ENCODE peak calls at places on chromosome 6, in six cellular contexts. M is GM12865, H is tibial nerve, F is neural crest cell, T is uterus, U is fibroblast of lung. Y is an unnamed sample.

GRCh38 chr6:150813993-150814359 is 51.5 kb upstream of the MTHFD1L start:
- DNase-seq in H (no peak), M (peak; percentile 84), F (no peak), U (peak; percentile 68), T (no peak), Y (no peak)

GRCh38 chr6:125780540-125781306 is 10.0 kb upstream of the NCOA7 start:
- DNase-seq in T (peak; percentile 51), H (peak; percentile 57), F (peak; percentile 29), M (peak; percentile 80), U (peak; percentile 71), Y (peak; percentile 39)

GRCh38 chr6:158431036-158431435 is 118.8 kb downstream of the TULP4 start:
- DNase-seq in T (no peak), H (no peak), U (no peak), F (no peak), M (no peak), Y (no peak)

GRCh38 chr6:87660226-87660886 is 41.7 kb downstream of the AKIRIN2 start:
- DNase-seq in M (no peak), U (peak; percentile 76), H (no peak), T (no peak), F (no peak), Y (no peak)

GRCh38 chr6:12538881-12539357 is 177.6 kb upstream of the PHACTR1 start:
- DNase-seq in H (peak; percentile 46), F (no peak), U (peak; percentile 69), M (no peak), T (peak; percentile 39), Y (no peak)

GRCh38 chr6:129946439-129947140 is 71.8 kb upstream of the L3MBTL3 start:
- DNase-seq in T (no peak), F (no peak), M (no peak), U (no peak), H (no peak), Y (no peak)

GRCh38 chr6:11366183-11366933 is 133.9 kb upstream of the NEDD9 start:
- DNase-seq in H (no peak), F (no peak), U (no peak), T (no peak), M (peak; percentile 89), Y (no peak)

GRCh38 chr6:41497994-41498393 is 48.2 kb upstream of the FOXP4 start:
- DNase-seq in H (no peak), U (peak; percentile 82), F (no peak), T (peak; percentile 47), M (no peak), Y (no peak)

GRCh38 chr6:128064540-128064895 is 163.7 kb upstream of the THEMIS start:
- DNase-seq in M (no peak), H (no peak), U (no peak), T (no peak), F (no peak), Y (no peak)

GRCh38 chr6:161417712-161418457 is 144.0 kb upstream of the AGPAT4 start:
- DNase-seq in F (no peak), H (peak; percentile 38), T (no peak), U (peak; percentile 98), M (no peak), Y (peak; percentile 30)

GRCh38 chr6:84027340-84028183 is 6.0 kb upstream of the MRAP2 start:
- DNase-seq in H (no peak), T (no peak), U (peak; percentile 77), M (no peak), F (no peak), Y (no peak)

GRCh38 chr6:51559059-51559458 is 528.4 kb downstream of the PKHD1 start:
- DNase-seq in U (no peak), H (no peak), T (no peak), F (no peak), M (peak; percentile 20), Y (no peak)

GRCh38 chr6:53464942-53465460 is 79.9 kb downstream of the GCLC start:
- DNase-seq in F (no peak), H (peak; percentile 70), U (no peak), T (peak; percentile 92), M (no peak), Y (no peak)

GRCh38 chr6:52499026-52499425 is 77.8 kb downstream of the TRAM2 start:
- DNase-seq in H (no peak), U (peak; percentile 80), F (no peak), M (no peak), T (no peak), Y (no peak)

GRCh38 chr6:42279966-42280629 is 62.4 kb upstream of the MRPS10 start:
- DNase-seq in U (peak; percentile 33), H (no peak), F (no peak), M (no peak), T (peak; percentile 38), Y (no peak)

GRCh38 chr6:39065561-39065960 is 17.0 kb downstream of the GLP1R start:
- DNase-seq in H (no peak), F (no peak), U (no peak), M (no peak), T (no peak), Y (no peak)

GRCh38 chr6:25175216-25175615 is 104.0 kb upstream of the CARMIL1 start:
- DNase-seq in U (peak; percentile 82), T (no peak), M (no peak), H (no peak), F (no peak), Y (no peak)

GRCh38 chr6:38052035-38052434 is 232.5 kb downstream of the ZFAND3 start:
- DNase-seq in M (no peak), U (no peak), F (no peak), H (no peak), T (no peak), Y (no peak)

GRCh38 chr6:2035046-2035445 is 210.4 kb downstream of the GMDS start:
- DNase-seq in M (no peak), H (no peak), T (no peak), F (no peak), U (no peak), Y (no peak)

GRCh38 chr6:33248643-33248931 is 23.1 kb downstream of the VPS52 start:
- DNase-seq in H (no peak), F (no peak), U (peak; percentile 48), M (no peak), T (no peak), Y (no peak)
- TF ChIP-seq CTCF in H (no peak), F (peak; percentile 42), U (no peak), M (no peak), T (no peak), Y (peak; percentile 68)

GRCh38 chr6:111530218-111530617 is 47.2 kb upstream of the REV3L start:
- DNase-seq in F (no peak), H (no peak), U (no peak), M (no peak), T (no peak), Y (no peak)

GRCh38 chr6:111530777-111531176 is 47.8 kb upstream of the REV3L start:
- DNase-seq in M (no peak), H (no peak), U (no peak), T (no peak), F (no peak), Y (peak; percentile 41)

GRCh38 chr6:111536888-111537287 is 53.9 kb upstream of the REV3L start:
- DNase-seq in F (no peak), H (peak; percentile 45), T (no peak), U (no peak), M (peak; percentile 37), Y (no peak)

GRCh38 chr6:111534366-111534765 is 51.3 kb upstream of the REV3L start:
- DNase-seq in M (no peak), T (peak; percentile 73), U (peak; percentile 56), F (no peak), H (peak; percentile 53), Y (no peak)

DNA sequence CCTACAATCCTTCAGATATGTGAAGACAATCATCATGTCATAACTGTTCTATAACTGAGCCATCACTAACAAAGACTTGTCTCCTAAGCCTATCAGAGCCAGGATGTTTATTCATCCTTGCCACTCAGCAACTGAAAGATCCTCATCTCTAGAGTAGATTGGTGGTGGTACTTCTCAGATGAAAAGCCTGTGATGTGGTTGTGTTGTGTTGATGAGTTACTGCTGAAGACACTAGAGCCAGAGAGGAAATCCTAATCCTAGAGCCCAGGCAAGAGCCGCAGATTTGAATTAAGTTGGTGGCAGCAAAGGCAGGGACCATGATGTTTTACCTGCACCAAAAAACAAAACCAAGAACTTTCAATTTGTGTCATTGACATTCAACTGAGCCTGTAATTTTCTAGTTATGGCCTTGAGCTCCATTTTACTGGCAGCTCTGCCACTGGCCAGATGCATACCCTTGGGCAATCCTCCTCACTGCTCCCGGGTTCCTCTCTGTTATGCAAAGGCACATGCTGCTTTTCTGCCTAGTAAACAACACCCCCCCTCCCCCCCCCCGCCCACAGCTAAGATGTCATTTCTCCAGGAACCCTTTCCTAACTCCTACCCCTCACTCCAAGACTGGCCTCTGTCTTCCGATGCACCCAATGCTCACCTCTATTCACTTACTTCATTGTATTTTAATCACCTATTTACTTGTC is 50.2 kb upstream of the REV3L start:
- DNase-seq in H (no peak), U (no peak), T (no peak), M (no peak), F (no peak), Y (no peak)
- TF ChIP-seq CTCF in H (no peak), U (no peak), T (no peak), M (no peak), F (no peak), Y (no peak)

GRCh38 chr6:169577236-169577635 is 124.6 kb downstream of the WDR27 start:
- DNase-seq in H (no peak), M (no peak), F (no peak), U (no peak), T (no peak), Y (no peak)
- TF ChIP-seq CTCF in H (no peak), M (no peak), F (no peak), U (no peak), T (no peak), Y (no peak)

GRCh38 chr6:154791561-154792317 is 58.5 kb downstream of the SCAF8 start:
- DNase-seq in T (no peak), U (peak; percentile 24), H (no peak), M (no peak), F (no peak), Y (no peak)

GRCh38 chr6:154800338-154800737 is 67.1 kb downstream of the SCAF8 start:
- DNase-seq in M (peak; percentile 13), T (no peak), F (no peak), H (no peak), U (no peak), Y (no peak)

GRCh38 chr6:154797857-154798256 is 64.6 kb downstream of the SCAF8 start:
- DNase-seq in T (no peak), F (no peak), M (no peak), U (no peak), H (no peak), Y (no peak)

GRCh38 chr6:154792761-154793160 is 59.5 kb downstream of the SCAF8 start:
- DNase-seq in M (no peak), H (no peak), T (no peak), F (no peak), U (peak; percentile 25), Y (no peak)

GRCh38 chr6:154796484-154796883 is 63.3 kb downstream of the SCAF8 start:
- DNase-seq in M (no peak), T (no peak), U (no peak), F (no peak), H (no peak), Y (no peak)
- TF ChIP-seq CTCF in M (no peak), T (no peak), U (no peak), F (no peak), H (no peak), Y (no peak)

GRCh38 chr6:62711750-62712149 is 425.7 kb upstream of the KHDRBS2 start:
- DNase-seq in F (no peak), M (no peak), T (no peak), H (no peak), U (no peak), Y (no peak)
- TF ChIP-seq CTCF in F (no peak), M (no peak), T (no peak), H (no peak), U (no peak), Y (no peak)

GRCh38 chr6:92044312-92044711 is 1375.0 kb downstream of the EPHA7 start:
- DNase-seq in F (no peak), T (no peak), H (no peak), U (no peak), M (no peak), Y (no peak)
- TF ChIP-seq CTCF in F (no peak), T (no peak), H (no peak), U (no peak), M (no peak), Y (no peak)